ENCODE peak calls at places on chromosomes 7 and 10, in ten cellular contexts. U is Calu3; E is GM20000; N is CD8-positive, alpha-beta T cell; J is cardiac fibroblast; A is Peyer's patch; V is transverse colon; Z is ovary; X is colonic mucosa; F is AG10803. B is an unnamed sample.

GRCh38 chr7:38929460-38930171 is 20.6 kb upstream of the VPS41 start:
- DNase-seq in U (peak; percentile 84), E (no peak), N (no peak), J (peak; percentile 13), A (no peak), V (no peak), Z (no peak), X (no peak), F (peak; percentile 4), B (no peak)

GRCh38 chr7:50446542-50446960 is 3.6 kb downstream of the FIGNL1 start:
- DNase-seq in U (peak; percentile 82), E (no peak), N (no peak), J (no peak), A (no peak), V (no peak), Z (no peak), X (no peak), F (peak; percentile 86), B (no peak)

GRCh38 chr7:47405921-47406765 is 175.8 kb downstream of the TNS3 start:
- DNase-seq in U (no peak), E (no peak), N (no peak), J (peak; percentile 54), A (peak; percentile 85), V (peak; percentile 73), Z (peak; percentile 66), X (peak; percentile 80), F (peak; percentile 63), B (peak; percentile 79)

GRCh38 chr7:121872831-121873764 is at the start of gene PTPRZ1:
- DNase-seq in U (peak; percentile 49), E (peak; percentile 23), N (no peak), J (peak; percentile 31), A (peak; percentile 53), V (no peak), Z (no peak), X (peak; percentile 21), F (peak; percentile 11), B (no peak)

GRCh38 chr7:123398931-123399330 is 135.5 kb downstream of the IQUB start:
- DNase-seq in U (no peak), E (no peak), N (no peak), J (peak; percentile 6), A (no peak), V (no peak), Z (no peak), X (no peak), F (no peak), B (no peak)

GRCh38 chr7:131042269-131043160 is 285.2 kb upstream of the MKLN1 start:
- DNase-seq in U (no peak), E (no peak), N (no peak), J (no peak), A (no peak), V (no peak), Z (no peak), X (no peak), F (no peak), B (no peak)

GRCh38 chr7:7219216-7219615 is 36.9 kb downstream of the C1GALT1 start:
- DNase-seq in U (no peak), E (no peak), N (no peak), J (peak; percentile 29), A (no peak), V (no peak), Z (no peak), X (no peak), F (no peak), B (no peak)

GRCh38 chr7:1945558-1945957 is 275.5 kb downstream of the ELFN1 start:
- DNase-seq in U (no peak), E (no peak), N (no peak), J (no peak), A (peak; percentile 34), V (no peak), Z (no peak), X (no peak), F (no peak), B (no peak)

GRCh38 chr10:50830066-50830465 is 55.4 kb downstream of the A1CF start:
- DNase-seq in U (no peak), E (no peak), N (no peak), J (no peak), A (no peak), V (no peak), Z (no peak), X (no peak), F (no peak), B (no peak)

GRCh38 chr7:133887459-133887858 is 239.7 kb upstream of the LRGUK start:
- DNase-seq in U (no peak), E (no peak), N (no peak), J (no peak), A (no peak), V (no peak), Z (no peak), X (no peak), F (no peak), B (no peak)

GRCh38 chr10:65501259-65501658 is 1424.6 kb upstream of the LRRTM3 start:
- DNase-seq in U (peak; percentile 10), E (peak; percentile 12), N (no peak), J (no peak), A (no peak), V (no peak), Z (no peak), X (no peak), F (no peak), B (no peak)

GRCh38 chr7:113763226-113763625 is 155.6 kb downstream of the PPP1R3A start:
- DNase-seq in U (no peak), E (no peak), N (no peak), J (no peak), A (no peak), V (no peak), Z (no peak), X (no peak), F (no peak), B (no peak)
- TF ChIP-seq CTCF in U (no peak), E (no peak), N (no peak), J (no peak), A (no peak), V (no peak), Z (no peak), X (no peak), F (no peak), B (no peak)

DNA sequence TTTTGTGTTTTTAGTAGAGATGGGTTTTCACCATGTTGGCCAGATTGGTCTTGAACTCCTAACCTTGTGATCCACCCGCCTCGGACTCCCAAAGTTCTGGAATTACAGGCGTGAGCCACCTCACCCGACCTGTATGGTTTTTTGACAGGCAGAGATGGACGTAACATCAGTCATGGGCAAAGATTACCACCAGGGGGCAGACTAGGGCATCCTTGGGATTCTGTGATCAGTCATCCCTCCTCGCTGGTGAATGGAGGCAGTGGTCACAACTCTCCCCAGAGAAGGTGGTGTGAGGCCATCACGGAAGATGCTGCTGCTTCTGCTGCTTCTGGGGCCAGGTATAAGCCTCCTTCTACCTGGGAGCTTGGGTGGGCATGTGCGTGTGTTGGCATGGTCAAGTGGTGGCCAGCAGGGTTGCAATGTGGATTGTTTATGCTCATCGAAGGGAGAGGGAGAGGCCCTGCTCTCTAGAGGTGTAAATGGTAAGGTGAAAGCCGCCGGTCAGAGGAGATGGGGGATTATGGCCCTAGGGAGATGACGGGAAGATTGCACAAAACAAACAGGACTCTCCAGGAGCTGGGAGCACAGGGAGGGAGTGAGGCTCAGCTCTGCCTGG is 122.7 kb upstream of the PRSS1 start:
- DNase-seq in U (peak; percentile 79), E (peak; percentile 38), N (peak; percentile 48), J (peak; percentile 37), A (no peak), V (peak; percentile 56), Z (no peak), X (peak; percentile 69), F (peak; percentile 10), B (no peak)
- TF ChIP-seq CTCF in U (peak; percentile 57), E (peak; percentile 73), N (peak; percentile 53), J (peak; percentile 76), A (peak; percentile 48), V (peak; percentile 42), Z (no peak), X (peak; percentile 41), F (peak; percentile 59), B (peak; percentile 30)

GRCh38 chr10:121216295-121216694 is 365.1 kb downstream of the WDR11 start:
- DNase-seq in U (no peak), E (no peak), N (no peak), J (no peak), A (no peak), V (no peak), Z (no peak), X (no peak), F (no peak), B (no peak)
- TF ChIP-seq CTCF in U (no peak), E (no peak), N (no peak), J (no peak), A (no peak), V (no peak), Z (no peak), X (no peak), F (no peak), B (no peak)

DNA sequence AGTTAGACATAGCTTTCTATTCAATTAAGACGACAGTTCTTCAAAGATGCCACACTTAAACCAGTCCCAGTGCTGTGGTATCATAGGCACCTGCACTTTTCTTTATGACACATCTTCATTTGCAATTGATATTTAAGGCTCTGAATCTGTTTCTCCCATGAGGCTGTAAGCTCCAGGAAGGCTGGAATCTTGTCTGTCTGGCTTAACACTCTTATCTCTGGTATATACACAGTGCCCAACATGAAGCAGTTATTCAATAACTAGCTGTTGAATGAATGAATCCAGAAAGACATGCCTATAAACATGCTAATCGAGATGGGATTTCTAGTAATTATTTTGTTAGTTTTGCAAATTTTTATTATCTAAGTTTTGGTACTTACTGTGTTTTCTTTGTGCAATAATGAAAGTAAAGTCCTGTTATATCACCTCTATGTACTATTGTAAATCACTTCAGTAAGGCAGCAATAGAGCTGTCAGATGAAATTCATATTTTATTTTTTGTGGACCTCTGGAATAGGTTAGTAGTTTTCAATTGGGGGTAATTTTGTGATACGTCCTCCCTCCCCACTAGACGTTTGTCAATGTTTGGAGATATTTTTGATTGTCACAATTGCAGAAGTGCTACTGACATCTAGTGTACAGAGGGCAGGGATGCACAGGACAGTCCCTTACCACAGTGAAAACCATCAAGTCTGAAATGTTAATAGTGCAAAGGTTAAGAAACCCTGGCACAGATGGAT is 51.3 kb upstream of the STEAP4 start:
- DNase-seq in U (no peak), E (peak; percentile 15), N (no peak), J (peak; percentile 23), A (no peak), V (no peak), Z (no peak), X (no peak), F (no peak), B (no peak)
- TF ChIP-seq CTCF in U (no peak), E (no peak), N (no peak), J (peak; percentile 52), A (peak; percentile 50), V (peak; percentile 28), Z (no peak), X (peak; percentile 14), F (peak; percentile 41), B (no peak)

GRCh38 chr7:107501593-107501992 is 31.7 kb downstream of the GPR22 start:
- DNase-seq in U (peak; percentile 9), E (peak; percentile 10), N (no peak), J (peak; percentile 48), A (no peak), V (peak; percentile 23), Z (no peak), X (peak; percentile 32), F (peak; percentile 29), B (no peak)
- TF ChIP-seq CTCF in U (no peak), E (no peak), N (no peak), J (peak; percentile 50), A (peak; percentile 48), V (peak; percentile 44), Z (no peak), X (peak; percentile 28), F (peak; percentile 54), B (no peak)

DNA sequence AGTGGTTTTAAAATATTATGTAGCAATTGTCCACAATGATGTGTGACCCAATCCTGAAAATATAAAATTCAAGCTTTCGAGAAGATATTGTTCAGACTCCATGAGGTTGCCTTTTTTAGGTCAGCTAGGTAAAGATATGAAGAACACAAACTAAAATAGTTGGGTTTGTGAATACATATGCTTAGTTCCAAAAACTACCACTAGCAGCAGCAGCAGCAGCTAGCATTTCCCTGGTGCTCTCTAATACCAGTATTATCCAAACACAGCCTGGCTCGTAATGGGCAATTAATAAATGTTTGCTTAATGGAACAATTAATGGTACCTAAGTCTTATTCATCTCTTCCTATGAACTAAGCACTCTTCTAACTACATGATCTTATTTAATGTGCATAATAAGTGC is 362.5 kb downstream of the MALRD1 start:
- DNase-seq in U (no peak), E (no peak), N (no peak), J (no peak), A (no peak), V (no peak), Z (no peak), X (no peak), F (no peak), B (no peak)
- TF ChIP-seq CTCF in U (no peak), E (no peak), N (no peak), J (no peak), A (no peak), V (no peak), Z (no peak), X (no peak), F (no peak), B (no peak)